ENCODE peak calls at places on chromosome 2, in eight cellular contexts. O is activated T-helper 1 cell treated with anti-CD3 and anti-CD28 coated beads, Interleukin-12 subunit alpha, Interleukin-12 subunit beta, Interleukin-2, Interleukin-4 antibody, amounts not matched to agents 30 ng/mL and 10 ng/mL and 1 ng/mL, durations not matched to agents 14 hours and 24 hours and 36 hours; Q is GM23248; S is HS-5; L is adrenal gland; R is H9; V is activated naive CD8-positive, alpha-beta T cell treated with anti-CD3 and anti-CD28 coated beads, Interleukin-2, amount 50 U/mL, for 24 hours; M is AG04450. G is an unnamed sample.

GRCh38 chr2:214587442-214587841 is 176.6 kb downstream of the VWC2L start:
- DNase-seq in O (no peak), Q (no peak), S (no peak), L (no peak), R (peak; percentile 52), V (no peak), M (no peak), G (no peak)

GRCh38 chr2:30666307-30666874 is 140.9 kb downstream of the CAPN13 start:
- DNase-seq in O (no peak), Q (peak; percentile 91), S (peak; percentile 93), L (peak; percentile 13), R (peak; percentile 21), V (no peak), M (peak; percentile 96), G (no peak)

GRCh38 chr2:215713393-215713792 is 277.5 kb upstream of the FN1 start:
- DNase-seq in O (no peak), Q (peak; percentile 88), S (no peak), L (no peak), R (no peak), V (no peak), M (peak; percentile 73), G (no peak)

GRCh38 chr2:163515836-163516235 is 220.0 kb downstream of the FIGN start:
- DNase-seq in O (no peak), Q (no peak), S (no peak), L (no peak), R (no peak), V (no peak), M (no peak), G (no peak)

GRCh38 chr2:20541305-20541640 is 94.4 kb downstream of the RHOB start:
- DNase-seq in O (no peak), Q (no peak), S (no peak), L (no peak), R (no peak), V (no peak), M (no peak), G (no peak)

GRCh38 chr2:120747281-120747680 is 11.6 kb downstream of the GLI2 start:
- DNase-seq in O (no peak), Q (no peak), S (no peak), L (no peak), R (peak; percentile 20), V (no peak), M (no peak), G (no peak)

GRCh38 chr2:128414351-128414750 is 95.7 kb upstream of the HS6ST1 start:
- DNase-seq in O (no peak), Q (no peak), S (no peak), L (no peak), R (peak; percentile 25), V (no peak), M (no peak), G (peak; percentile 66)

GRCh38 chr2:156457523-156458228 is 21.5 kb downstream of the GPD2 start:
- DNase-seq in O (no peak), Q (peak; percentile 34), S (no peak), L (no peak), R (peak; percentile 38), V (no peak), M (no peak), G (no peak)

GRCh38 chr2:75466708-75467311 is 93.9 kb downstream of the EVA1A start:
- DNase-seq in O (no peak), Q (peak; percentile 56), S (no peak), L (peak; percentile 26), R (peak; percentile 68), V (peak; percentile 24), M (no peak), G (no peak)

GRCh38 chr2:88838165-88838635 is 146.7 kb downstream of the RPIA start:
- DNase-seq in O (no peak), Q (no peak), S (no peak), L (no peak), R (no peak), V (peak; percentile 22), M (no peak), G (no peak)

GRCh38 chr2:86225581-86225980 is 26.3 kb downstream of the MRPL35 start:
- DNase-seq in O (peak; percentile 54), Q (no peak), S (no peak), L (no peak), R (no peak), V (peak; percentile 51), M (no peak), G (no peak)